ENCODE peak calls at places on chromosomes 5 and 9, in seven cellular contexts. One of them, this sample, is unnamed.

GRCh38 chr9:131963087-131963715 is 116.5 kb downstream of the MED27 start:
- DNase-seq in GM12865: no peak
- DNase-seq in sigmoid colon: no peak
- DNase-seq in MM.1S: no peak
- DNase-seq in DMS79: no peak
- DNase-seq in CD8-positive, alpha-beta T cell: no peak
- DNase-seq in HFFc6: no peak
- DNase-seq in this sample: no peak

GRCh38 chr9:131274674-131275331 is 1.5 kb downstream of the FAM78A start:
- DNase-seq in MM.1S: peak
- DNase-seq in sigmoid colon: no peak
- DNase-seq in DMS79: no peak
- DNase-seq in CD8-positive, alpha-beta T cell: no peak
- DNase-seq in HFFc6: no peak
- DNase-seq in GM12865: peak
- DNase-seq in this sample: peak

GRCh38 chr5:179242676-179243075 is 102.6 kb downstream of the ADAMTS2 start:
- DNase-seq in CD8-positive, alpha-beta T cell: no peak
- DNase-seq in GM12865: no peak
- DNase-seq in sigmoid colon: peak
- DNase-seq in MM.1S: no peak
- DNase-seq in HFFc6: no peak
- DNase-seq in DMS79: no peak
- DNase-seq in this sample: no peak

GRCh38 chr5:154342963-154343362 is 102.8 kb upstream of the SAP30L start:
- DNase-seq in GM12865: no peak
- DNase-seq in CD8-positive, alpha-beta T cell: no peak
- DNase-seq in HFFc6: no peak
- DNase-seq in sigmoid colon: no peak
- DNase-seq in DMS79: no peak
- DNase-seq in MM.1S: no peak
- DNase-seq in this sample: no peak

GRCh38 chr5:10484774-10485141 is 43.1 kb downstream of the ROPN1L start:
- DNase-seq in sigmoid colon: no peak
- DNase-seq in GM12865: no peak
- DNase-seq in MM.1S: no peak
- DNase-seq in HFFc6: no peak
- DNase-seq in DMS79: no peak
- DNase-seq in CD8-positive, alpha-beta T cell: no peak
- DNase-seq in this sample: no peak

GRCh38 chr5:145506451-145506850 is 328.7 kb downstream of the PRELID2 start:
- DNase-seq in HFFc6: no peak
- DNase-seq in sigmoid colon: no peak
- DNase-seq in CD8-positive, alpha-beta T cell: no peak
- DNase-seq in DMS79: no peak
- DNase-seq in MM.1S: no peak
- DNase-seq in GM12865: no peak
- DNase-seq in this sample: no peak

GRCh38 chr5:10466446-10467073 is 24.9 kb downstream of the ROPN1L start:
- DNase-seq in DMS79: no peak
- DNase-seq in MM.1S: no peak
- DNase-seq in sigmoid colon: no peak
- DNase-seq in GM12865: no peak
- DNase-seq in HFFc6: no peak
- DNase-seq in CD8-positive, alpha-beta T cell: no peak
- DNase-seq in this sample: no peak

GRCh38 chr5:168557389-168557788 is 21.8 kb downstream of the PANK3 start:
- DNase-seq in CD8-positive, alpha-beta T cell: no peak
- DNase-seq in sigmoid colon: no peak
- DNase-seq in HFFc6: no peak
- DNase-seq in DMS79: no peak
- DNase-seq in GM12865: no peak
- DNase-seq in MM.1S: no peak
- DNase-seq in this sample: no peak

GRCh38 chr9:10251490-10251889 is 361.3 kb downstream of the PTPRD start:
- DNase-seq in GM12865: no peak
- DNase-seq in CD8-positive, alpha-beta T cell: no peak
- DNase-seq in sigmoid colon: no peak
- DNase-seq in MM.1S: no peak
- DNase-seq in HFFc6: peak
- DNase-seq in DMS79: no peak
- DNase-seq in this sample: no peak

GRCh38 chr9:110546411-110546871 is 33.1 kb downstream of the SVEP1 start:
- DNase-seq in MM.1S: no peak
- DNase-seq in CD8-positive, alpha-beta T cell: no peak
- DNase-seq in sigmoid colon: no peak
- DNase-seq in HFFc6: no peak
- DNase-seq in DMS79: no peak
- DNase-seq in GM12865: no peak
- DNase-seq in this sample: no peak

GRCh38 chr9:112094240-112094639 is 80.9 kb downstream of the SUSD1 start:
- DNase-seq in MM.1S: no peak
- DNase-seq in GM12865: no peak
- DNase-seq in CD8-positive, alpha-beta T cell: no peak
- DNase-seq in HFFc6: no peak
- DNase-seq in sigmoid colon: no peak
- DNase-seq in DMS79: no peak
- DNase-seq in this sample: no peak

GRCh38 chr5:158938181-158938580 is 161.5 kb downstream of the EBF1 start:
- DNase-seq in GM12865: no peak
- DNase-seq in sigmoid colon: no peak
- DNase-seq in HFFc6: no peak
- DNase-seq in MM.1S: no peak
- DNase-seq in DMS79: no peak
- DNase-seq in CD8-positive, alpha-beta T cell: no peak
- DNase-seq in this sample: no peak

GRCh38 chr5:144236479-144236878 is 65.8 kb downstream of the KCTD16 start:
- DNase-seq in sigmoid colon: no peak
- DNase-seq in MM.1S: no peak
- DNase-seq in CD8-positive, alpha-beta T cell: no peak
- DNase-seq in DMS79: no peak
- DNase-seq in HFFc6: no peak
- DNase-seq in GM12865: no peak
- DNase-seq in this sample: no peak

GRCh38 chr9:70479880-70480291 is 65.4 kb upstream of the KLF9 start:
- DNase-seq in DMS79: no peak
- DNase-seq in GM12865: no peak
- DNase-seq in sigmoid colon: peak
- DNase-seq in MM.1S: no peak
- DNase-seq in CD8-positive, alpha-beta T cell: no peak
- DNase-seq in HFFc6: no peak
- DNase-seq in this sample: no peak

GRCh38 chr9:128946945-128947422 is 419 bp downstream of the DOLK start:
- DNase-seq in MM.1S: peak
- DNase-seq in CD8-positive, alpha-beta T cell: peak
- DNase-seq in sigmoid colon: peak
- DNase-seq in DMS79: peak
- DNase-seq in GM12865: peak
- DNase-seq in HFFc6: no peak
- DNase-seq in this sample: no peak

GRCh38 chr9:26856413-26857032 is 36.1 kb downstream of the CAAP1 start:
- DNase-seq in HFFc6: peak
- DNase-seq in sigmoid colon: no peak
- DNase-seq in MM.1S: peak
- DNase-seq in GM12865: peak
- DNase-seq in CD8-positive, alpha-beta T cell: no peak
- DNase-seq in DMS79: peak
- DNase-seq in this sample: no peak

GRCh38 chr5:174398171-174398570 is 326.2 kb upstream of the MSX2 start:
- DNase-seq in sigmoid colon: no peak
- DNase-seq in CD8-positive, alpha-beta T cell: no peak
- DNase-seq in HFFc6: no peak
- DNase-seq in DMS79: no peak
- DNase-seq in GM12865: no peak
- DNase-seq in MM.1S: no peak
- DNase-seq in this sample: no peak

GRCh38 chr9:121645853-121646807 is 5.3 kb upstream of the DAB2IP start:
- DNase-seq in HFFc6: no peak
- DNase-seq in GM12865: no peak
- DNase-seq in DMS79: no peak
- DNase-seq in sigmoid colon: no peak
- DNase-seq in CD8-positive, alpha-beta T cell: no peak
- DNase-seq in MM.1S: no peak
- DNase-seq in this sample: no peak

GRCh38 chr5:140734354-140734753 is 34.1 kb downstream of the ZMAT2 start:
- DNase-seq in GM12865: no peak
- DNase-seq in DMS79: no peak
- DNase-seq in MM.1S: no peak
- DNase-seq in sigmoid colon: no peak
- DNase-seq in CD8-positive, alpha-beta T cell: no peak
- DNase-seq in HFFc6: no peak
- DNase-seq in this sample: no peak

GRCh38 chr5:115602585-115603125 is 376 bp upstream of the TICAM2 start:
- DNase-seq in MM.1S: no peak
- DNase-seq in sigmoid colon: no peak
- DNase-seq in GM12865: no peak
- DNase-seq in DMS79: peak
- DNase-seq in HFFc6: no peak
- DNase-seq in CD8-positive, alpha-beta T cell: no peak
- DNase-seq in this sample: no peak

GRCh38 chr9:135480071-135480941 is 724 bp downstream of the PPP1R26 start:
- DNase-seq in sigmoid colon: no peak
- DNase-seq in CD8-positive, alpha-beta T cell: no peak
- DNase-seq in DMS79: peak
- DNase-seq in GM12865: no peak
- DNase-seq in HFFc6: no peak
- DNase-seq in MM.1S: peak
- DNase-seq in this sample: no peak